ENCODE peak calls at places on chromosomes 2 and 18, in four cellular contexts. B is lung, I is Caco-2, W is adrenal gland. G is an unnamed sample.

GRCh38 chr2:112881217-112882000 is 29.6 kb upstream of the IL37 start:
- DNase-seq in W (peak), B (no peak), I (no peak), G (no peak)

GRCh38 chr2:68216454-68217310 is 35.6 kb downstream of the PPP3R1 start:
- DNase-seq in I (no peak), B (no peak), W (peak), G (no peak)

GRCh38 chr2:188765522-188765921 is 208.7 kb upstream of the COL3A1 start:
- DNase-seq in W (no peak), B (no peak), I (peak), G (no peak)

GRCh38 chr2:119718391-119719260 is 39.6 kb downstream of the TMEM177 start:
- DNase-seq in B (no peak), I (no peak), W (no peak), G (no peak)

GRCh38 chr18:48800877-48801727 is 149.7 kb downstream of the SMAD7 start:
- DNase-seq in I (no peak), W (peak), B (no peak), G (peak)

GRCh38 chr2:16546128-16546754 is 119.4 kb downstream of the CYRIA start:
- DNase-seq in I (peak), B (no peak), W (peak), G (no peak)

GRCh38 chr2:54122939-54123338 is 7.5 kb downstream of the ACYP2 start:
- DNase-seq in W (peak), I (no peak), B (no peak), G (no peak)

GRCh38 chr2:60148717-60149116 is 404.7 kb downstream of the BCL11A start:
- DNase-seq in W (no peak), B (no peak), I (no peak), G (no peak)

GRCh38 chr18:2223859-2224258 is 347.4 kb downstream of the METTL4 start:
- DNase-seq in B (no peak), I (peak), W (peak), G (peak)
- TF ChIP-seq CTCF in B (no peak), I (peak), W (peak), G (peak)

DNA sequence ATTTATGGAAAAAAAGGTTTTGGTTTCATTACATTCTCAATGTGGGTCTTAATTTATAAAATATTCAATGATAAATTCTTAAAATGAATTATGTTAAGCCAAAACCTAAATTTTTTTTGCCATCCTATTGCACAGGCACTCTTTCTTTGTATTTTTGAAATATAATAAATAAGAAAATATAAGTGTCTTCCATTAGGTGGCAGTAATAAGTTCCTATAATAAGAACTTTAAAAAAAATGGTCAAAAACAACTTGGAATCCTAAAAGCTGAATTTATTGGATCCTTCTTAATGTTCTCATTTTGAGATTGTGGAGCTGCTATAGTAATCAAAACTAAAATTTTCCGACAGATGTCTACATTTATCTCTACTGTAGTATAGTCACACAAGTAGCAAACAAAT is 5.7 kb downstream of the CALCRL start:
- DNase-seq in B (no peak), W (no peak), I (no peak), G (no peak)
- TF ChIP-seq CTCF in B (no peak), W (no peak), I (no peak), G (no peak)

GRCh38 chr2:204026294-204026693 is 89.7 kb downstream of the ICOS start:
- DNase-seq in W (no peak), I (no peak), B (no peak), G (no peak)
- TF ChIP-seq CTCF in W (no peak), I (peak), B (no peak), G (peak)

DNA sequence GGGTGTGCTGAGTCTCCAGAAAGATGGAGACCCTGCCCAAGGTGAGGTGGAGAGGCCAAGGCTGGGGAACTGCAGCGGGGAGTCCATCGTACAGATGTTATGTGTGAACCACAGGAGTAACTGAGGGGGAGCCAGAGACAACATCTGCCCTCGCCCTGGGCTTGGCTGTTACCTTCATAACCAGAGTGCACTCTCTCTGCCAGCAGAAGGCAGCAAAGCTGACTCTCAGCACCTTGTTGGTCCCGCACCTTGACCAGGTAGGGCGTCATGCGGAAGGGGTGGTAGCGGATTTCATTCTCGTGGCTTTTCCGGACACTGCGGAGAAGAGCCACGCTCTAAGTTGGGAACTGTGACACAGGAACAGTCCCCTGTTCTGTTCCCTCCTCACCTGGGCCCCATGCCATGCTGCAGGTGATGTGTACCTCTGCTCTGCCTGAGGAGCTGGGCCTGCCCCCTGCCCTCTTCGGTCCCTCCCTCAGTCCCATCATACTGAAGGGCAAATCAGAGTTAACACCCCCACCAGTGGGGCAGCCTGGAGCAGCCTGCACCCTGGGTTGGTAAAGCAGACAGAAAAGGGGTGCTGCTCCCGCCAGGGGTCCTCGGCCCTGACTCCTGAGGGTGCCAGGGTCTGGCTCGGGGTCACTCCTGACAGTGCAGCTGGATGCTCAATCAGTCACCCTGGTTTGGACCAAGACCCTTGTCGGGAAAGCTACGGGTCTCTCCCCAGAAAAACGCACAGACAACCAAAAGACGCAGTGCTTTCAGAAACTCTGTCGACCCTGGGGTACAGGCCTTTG is 20.3 kb downstream of the PER2 start:
- DNase-seq in B (no peak), I (no peak), W (no peak), G (peak)
- TF ChIP-seq CTCF in B (no peak), I (no peak), W (no peak), G (no peak)

GRCh38 chr2:6970976-6971480 is 53.8 kb downstream of the RNF144A start:
- DNase-seq in I (no peak), W (no peak), B (no peak), G (no peak)
- TF ChIP-seq CTCF in I (no peak), W (no peak), B (no peak), G (no peak)

DNA sequence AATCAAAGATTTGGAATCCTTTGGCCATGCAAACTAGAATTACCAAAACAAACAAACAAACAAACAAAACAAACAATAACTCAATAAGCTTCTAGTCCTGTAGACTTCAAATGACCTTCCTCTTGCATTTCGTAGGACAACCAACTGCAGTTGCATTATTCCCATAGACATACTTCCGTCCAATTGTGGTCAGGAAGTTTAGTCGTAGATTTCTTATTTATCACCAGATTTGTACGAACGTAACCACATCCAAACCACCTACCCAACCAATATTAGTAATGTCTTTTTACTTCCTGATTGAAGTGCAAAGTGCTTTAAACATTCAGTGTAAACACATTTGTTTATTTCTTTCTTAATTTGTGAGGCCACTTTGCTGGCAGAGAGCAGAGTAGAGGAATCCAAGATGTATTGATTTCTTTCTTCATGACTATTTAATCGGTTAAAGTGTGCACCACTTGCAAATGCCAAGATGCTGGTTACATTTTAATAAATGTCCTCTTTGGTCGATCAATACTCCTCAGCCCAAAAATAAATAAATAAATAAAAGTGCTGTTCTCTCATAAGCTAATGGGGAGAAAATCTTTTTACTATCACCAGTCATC is 1745.6 kb upstream of the CELF4 start:
- DNase-seq in W (no peak), I (no peak), B (no peak), G (no peak)
- TF ChIP-seq CTCF in W (no peak), I (no peak), B (no peak), G (no peak)

DNA sequence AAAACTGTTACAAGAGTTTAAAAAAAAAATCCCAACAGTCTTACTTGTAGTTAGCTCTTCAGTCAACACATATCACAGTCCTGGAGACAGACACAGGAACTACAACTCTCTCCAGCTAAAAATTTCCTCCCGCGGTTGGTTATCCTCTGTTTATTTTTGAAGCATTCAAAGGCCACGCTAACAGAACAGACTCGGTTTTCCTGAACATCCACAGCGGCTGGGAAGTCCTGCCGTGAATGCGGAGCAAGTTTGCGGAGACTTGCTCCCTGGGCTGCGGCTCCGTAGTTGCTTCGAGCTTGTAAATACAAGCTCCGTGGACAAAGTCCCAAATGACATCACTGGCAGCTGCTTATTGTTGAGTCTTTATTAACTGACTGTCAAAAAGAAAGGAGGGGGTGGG is at the start of gene NCKAP5:
- DNase-seq in B (no peak), I (peak), W (no peak), G (no peak)
- TF ChIP-seq CTCF in B (no peak), I (no peak), W (no peak), G (no peak)

GRCh38 chr18:60018801-60019462 is 119.1 kb downstream of the PMAIP1 start:
- DNase-seq in B (no peak), I (no peak), W (no peak), G (no peak)
- TF ChIP-seq CTCF in B (no peak), I (no peak), W (no peak), G (no peak)

GRCh38 chr2:102461188-102461587 is 11.8 kb upstream of the SLC9A4 start:
- DNase-seq in I (no peak), B (no peak), W (no peak), G (no peak)

GRCh38 chr2:102455061-102455670 is 17.9 kb upstream of the SLC9A4 start:
- DNase-seq in W (no peak), I (no peak), B (no peak), G (no peak)

GRCh38 chr2:102463160-102463559 is 9.9 kb upstream of the SLC9A4 start:
- DNase-seq in B (no peak), W (no peak), I (no peak), G (no peak)

GRCh38 chr2:102460467-102460866 is 12.6 kb upstream of the SLC9A4 start:
- DNase-seq in I (no peak), B (no peak), W (no peak), G (no peak)
- TF ChIP-seq CTCF in I (no peak), B (no peak), W (no peak), G (no peak)

DNA sequence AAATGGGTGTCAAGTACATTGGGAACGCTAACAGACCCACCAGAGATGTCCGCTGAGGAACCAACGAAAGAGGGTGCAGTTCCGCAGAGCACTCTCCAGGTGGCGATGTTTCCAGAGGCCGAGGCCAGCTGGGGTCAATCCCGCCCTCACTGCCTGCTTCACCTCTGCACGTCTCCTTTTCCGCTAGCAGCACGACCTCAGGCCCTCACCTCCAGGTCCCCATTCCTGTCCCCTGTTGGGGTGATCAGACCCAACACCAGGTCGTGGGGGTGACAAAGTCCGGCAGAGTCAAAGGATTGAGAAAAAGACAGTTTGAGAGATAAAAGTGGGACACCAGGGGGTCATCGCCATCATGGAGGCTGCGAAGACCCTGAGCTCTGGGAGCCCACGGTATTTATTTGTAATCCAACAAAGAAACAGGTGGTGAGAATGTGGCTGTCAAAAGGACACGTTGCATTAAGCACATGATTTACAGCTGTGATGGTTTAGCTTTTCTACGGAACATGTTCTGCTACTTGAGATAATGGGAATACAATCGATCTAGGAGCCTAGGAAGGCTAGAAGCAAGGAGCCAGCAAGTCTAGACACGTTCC is 27.3 kb downstream of the ZAP70 start:
- DNase-seq in W (no peak), I (peak), B (peak), G (peak)
- TF ChIP-seq CTCF in W (peak), I (peak), B (peak), G (peak)

G was measured in glutamatergic neuron.